ENCODE peak calls at places on chromosomes 6 and 20, in ten cellular contexts. Q is A549, G is upper lobe of right lung, A is heart right ventricle, N is keratinocyte, C is AG04449, D is astrocyte of the spinal cord, H is thoracic aorta, M is GM23338, I is omental fat pad. Y is an unnamed sample.

GRCh38 chr20:21325296-21325695 is 22.2 kb downstream of the XRN2 start:
- DNase-seq in Q (no peak), G (no peak), A (no peak), N (no peak), C (no peak), D (no peak), H (no peak), M (no peak), I (no peak), Y (no peak)

GRCh38 chr6:13395272-13396237 is 67.2 kb upstream of the TBC1D7 start:
- DNase-seq in Q (no peak), G (no peak), A (peak; percentile 57), N (no peak), C (peak; percentile 33), D (peak; percentile 69), H (peak; percentile 58), M (no peak), I (peak; percentile 71), Y (no peak)

GRCh38 chr20:8147476-8147875 is 15.4 kb downstream of the PLCB1 start:
- DNase-seq in Q (no peak), G (no peak), A (no peak), N (no peak), C (no peak), D (no peak), H (no peak), M (no peak), I (no peak), Y (no peak)

GRCh38 chr6:23181301-23182110 is 612.1 kb downstream of the HDGFL1 start:
- DNase-seq in Q (no peak), G (no peak), A (no peak), N (no peak), C (no peak), D (no peak), H (no peak), M (no peak), I (no peak), Y (no peak)

GRCh38 chr20:41149679-41150131 is 12.4 kb downstream of the PLCG1 start:
- DNase-seq in Q (no peak), G (no peak), A (no peak), N (no peak), C (no peak), D (peak; percentile 28), H (no peak), M (no peak), I (no peak), Y (no peak)

GRCh38 chr6:158409451-158409850 is 97.2 kb downstream of the TULP4 start:
- DNase-seq in Q (no peak), G (no peak), A (no peak), N (no peak), C (no peak), D (peak; percentile 61), H (no peak), M (no peak), I (no peak), Y (peak; percentile 9)

GRCh38 chr6:147509900-147510299 is 1.4 kb downstream of the SAMD5 start:
- DNase-seq in Q (no peak), G (no peak), A (no peak), N (no peak), C (no peak), D (no peak), H (no peak), M (no peak), I (no peak), Y (no peak)

GRCh38 chr6:41538556-41539182 is 7.5 kb upstream of the FOXP4 start:
- DNase-seq in Q (no peak), G (no peak), A (no peak), N (no peak), C (no peak), D (no peak), H (no peak), M (no peak), I (no peak), Y (no peak)

GRCh38 chr6:5379647-5380242 is 118.4 kb downstream of the FARS2 start:
- DNase-seq in Q (peak; percentile 9), G (no peak), A (no peak), N (no peak), C (no peak), D (peak; percentile 19), H (no peak), M (peak; percentile 84), I (no peak), Y (no peak)

GRCh38 chr6:63573140-63573898 is 1.0 kb downstream of the LOC128125822 start:
- DNase-seq in Q (no peak), G (peak; percentile 93), A (peak; percentile 72), N (no peak), C (peak; percentile 12), D (peak; percentile 76), H (peak; percentile 11), M (peak; percentile 94), I (peak; percentile 52), Y (peak; percentile 16)
- TF ChIP-seq CTCF in Q (no peak), G (no peak), A (no peak), N (no peak), C (no peak), D (no peak), H (no peak), M (no peak), I (no peak), Y (no peak)

GRCh38 chr20:55004044-55004443 is 528.7 kb downstream of the DOK5 start:
- DNase-seq in Q (no peak), G (no peak), A (no peak), N (no peak), C (no peak), D (no peak), H (no peak), M (no peak), I (no peak), Y (no peak)
- TF ChIP-seq CTCF in Q (no peak), G (no peak), A (peak; percentile 33), N (no peak), C (no peak), D (no peak), H (no peak), M (no peak), I (no peak), Y (no peak)

GRCh38 chr20:43545837-43546578 is 12.8 kb upstream of the SGK2 start:
- DNase-seq in Q (no peak), G (peak; percentile 9), A (no peak), N (no peak), C (no peak), D (no peak), H (no peak), M (no peak), I (no peak), Y (no peak)
- TF ChIP-seq CTCF in Q (no peak), G (no peak), A (no peak), N (no peak), C (no peak), D (no peak), H (no peak), M (peak; percentile 11), I (no peak), Y (no peak)

GRCh38 chr6:151661928-151662327 is 145.6 kb upstream of the ESR1 start:
- DNase-seq in Q (no peak), G (no peak), A (no peak), N (no peak), C (no peak), D (no peak), H (no peak), M (peak; percentile 71), I (no peak), Y (no peak)
- TF ChIP-seq CTCF in Q (no peak), G (no peak), A (no peak), N (no peak), C (no peak), D (peak; percentile 19), H (no peak), M (peak; percentile 76), I (no peak), Y (peak; percentile 5)

Y was measured in BJ.